ENCODE peak calls at places on chromosome 9, in five cellular contexts. C, K, L, A and X are unnamed samples.
A peak's percentile ranks its signal among the peaks of the same experiment; 100 is the strongest.

GRCh38 chr9:104774132-104774531 is 10.2 kb downstream of the NIPSNAP3B start:
- DNase-seq in C (no peak), K (no peak), L (no peak), A (no peak), X (no peak)

GRCh38 chr9:111148994-111149759 is 110.9 kb upstream of the LPAR1 start:
- DNase-seq in C (no peak), K (no peak), L (peak; percentile 8), A (no peak), X (no peak)

GRCh38 chr9:112945620-112946208 is 55.0 kb upstream of the SLC46A2 start:
- DNase-seq in C (no peak), K (no peak), L (no peak), A (no peak), X (peak; percentile 11)

GRCh38 chr9:75064307-75065025 is 23.5 kb downstream of the NMRK1 start:
- DNase-seq in C (no peak), K (peak; percentile 61), L (peak; percentile 42), A (no peak), X (no peak)

GRCh38 chr9:100581661-100582060 is 3.8 kb downstream of the CAVIN4 start:
- DNase-seq in C (no peak), K (no peak), L (no peak), A (no peak), X (no peak)

GRCh38 chr9:114745108-114745848 is 60.6 kb downstream of the TNFSF15 start:
- DNase-seq in C (no peak), K (peak; percentile 33), L (peak; percentile 29), A (no peak), X (no peak)

GRCh38 chr9:76835571-76836283 is 70.2 kb downstream of the PRUNE2 start:
- DNase-seq in C (no peak), K (peak; percentile 91), L (peak; percentile 93), A (no peak), X (no peak)

GRCh38 chr9:69147041-69147834 is 26.8 kb upstream of the TJP2 start:
- DNase-seq in C (no peak), K (no peak), L (no peak), A (no peak), X (no peak)

GRCh38 chr9:133191989-133192388 is 17.1 kb downstream of the OBP2B start:
- DNase-seq in C (no peak), K (no peak), L (no peak), A (no peak), X (no peak)

DNA sequence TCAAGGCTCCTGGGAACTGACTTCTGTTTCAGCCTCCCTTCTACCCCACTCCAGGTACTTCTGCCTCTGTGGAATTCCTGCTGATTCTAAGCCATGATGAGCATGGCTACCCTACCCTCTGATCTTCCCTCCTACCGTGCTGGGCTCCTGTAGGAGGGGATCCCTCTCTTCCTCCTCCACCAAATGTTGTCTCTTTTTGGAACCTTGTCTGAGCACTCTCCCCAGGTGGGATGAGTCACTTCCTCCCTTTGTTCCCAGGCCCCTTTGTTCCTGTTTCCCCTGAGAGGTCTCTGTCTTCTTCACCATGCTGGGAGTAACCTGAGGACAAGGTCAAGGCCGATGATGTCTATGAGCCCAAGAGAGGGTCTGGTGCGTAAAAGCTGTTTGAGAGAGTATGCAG is 213.2 kb downstream of the GABBR2 start:
- DNase-seq in C (no peak), K (no peak), L (no peak), A (no peak), X (no peak)
- TF ChIP-seq CTCF in C (no peak), K (no peak), L (no peak), A (no peak), X (no peak)

GRCh38 chr9:109779711-109780452 is at the start of gene PALM2AKAP2:
- DNase-seq in C (peak; percentile 68), K (peak; percentile 58), L (peak; percentile 60), A (peak; percentile 63), X (no peak)
- TF ChIP-seq CTCF in C (peak; percentile 33), K (peak; percentile 39), L (peak; percentile 6), A (peak; percentile 42), X (no peak)

DNA sequence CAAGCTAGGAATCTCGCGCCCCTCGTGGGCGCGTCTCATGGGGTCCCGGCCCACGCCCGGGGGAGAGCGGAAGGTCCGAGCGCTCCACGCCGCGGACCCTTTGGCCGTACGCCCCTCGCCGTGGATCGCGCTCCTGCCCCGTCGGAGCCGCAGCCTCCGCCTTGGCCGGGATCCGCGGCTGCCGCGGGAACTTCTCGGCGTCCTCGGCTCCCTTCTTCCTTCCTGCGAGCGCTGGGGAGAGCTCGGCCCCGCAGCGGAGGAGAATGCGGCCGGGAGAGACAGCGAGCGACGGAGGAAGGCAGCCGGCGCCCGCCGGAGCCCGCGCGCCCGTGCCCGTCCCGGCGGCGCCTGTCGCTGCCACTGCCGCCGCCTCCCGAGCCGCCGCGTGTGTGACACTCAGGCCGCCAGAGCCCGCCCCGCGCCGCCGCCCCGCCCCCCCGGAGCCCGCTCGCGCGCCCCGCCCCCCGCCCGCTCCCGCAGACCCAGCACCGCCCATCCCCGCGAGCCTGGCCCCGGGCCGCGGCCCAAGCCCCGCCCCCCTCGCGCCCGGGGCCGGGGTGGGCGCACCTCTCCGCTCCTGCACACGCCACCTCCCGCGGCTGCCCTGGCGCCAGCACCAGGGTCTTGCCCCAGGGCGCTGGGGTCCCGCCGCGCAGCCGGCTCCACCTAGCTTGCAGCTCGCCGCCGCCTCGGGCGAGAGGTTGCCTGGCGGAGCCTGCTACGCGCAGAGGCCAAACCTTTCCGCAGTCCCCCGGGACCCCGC is at the start of gene SHB:
- DNase-seq in C (peak; percentile 94), K (no peak), L (peak; percentile 53), A (peak; percentile 62), X (peak; percentile 82)
- TF ChIP-seq CTCF in C (no peak), K (no peak), L (no peak), A (peak; percentile 32), X (peak; percentile 20)

DNA sequence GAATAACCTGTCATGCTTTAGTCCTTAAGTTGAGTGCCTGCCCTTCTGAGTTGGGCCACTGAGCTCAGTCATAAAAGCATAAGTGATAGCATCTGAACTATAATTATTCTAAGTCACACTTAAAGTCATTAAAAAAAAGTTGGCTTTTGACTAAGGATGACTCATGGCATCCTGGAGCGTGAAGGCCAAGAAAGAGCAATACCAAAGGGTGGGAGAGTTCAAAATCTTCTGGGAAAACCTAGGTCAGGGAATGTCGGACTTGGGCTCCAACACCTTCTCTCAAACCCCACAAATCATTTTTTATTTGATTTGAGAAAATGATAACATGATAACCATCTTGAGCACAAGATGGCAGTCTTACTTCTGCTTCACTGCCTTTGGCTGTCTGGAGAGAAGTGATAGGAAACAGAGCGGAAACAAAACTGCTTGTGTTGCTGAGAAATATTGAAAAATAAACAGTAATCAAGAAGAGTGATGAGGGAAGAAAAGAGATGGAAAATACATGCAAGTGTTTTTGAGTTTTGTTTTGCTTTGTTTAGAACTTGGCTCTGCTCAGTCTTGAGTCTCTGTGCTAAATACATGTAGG is 16.9 kb upstream of the NTRK2 start:
- DNase-seq in C (no peak), K (peak; percentile 15), L (no peak), A (no peak), X (no peak)
- TF ChIP-seq CTCF in C (no peak), K (no peak), L (no peak), A (no peak), X (no peak)

DNA sequence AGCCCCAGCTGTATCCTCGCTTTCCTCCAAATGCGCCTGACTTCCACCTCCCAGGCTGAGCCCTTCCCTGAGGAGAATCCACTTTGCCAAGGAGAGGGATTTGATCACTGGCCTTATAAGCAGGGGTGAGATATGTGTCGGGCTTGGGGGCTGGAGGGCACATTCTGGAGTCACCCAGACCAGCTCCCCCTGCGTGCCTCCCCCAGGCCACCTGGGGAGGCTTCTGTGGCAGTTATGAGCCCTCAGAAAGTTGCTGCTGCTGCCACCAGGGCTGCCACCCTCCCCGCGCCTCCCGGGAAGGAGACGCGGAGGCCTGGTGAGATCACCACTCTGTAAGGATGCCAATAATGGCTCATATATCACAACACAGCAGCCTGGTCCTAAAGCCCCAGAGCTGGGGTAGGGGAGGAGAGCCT is 211.5 kb downstream of the PAPPA start:
- DNase-seq in C (no peak), K (peak; percentile 74), L (peak; percentile 84), A (no peak), X (no peak)
- TF ChIP-seq CTCF in C (no peak), K (peak; percentile 2), L (peak; percentile 21), A (no peak), X (no peak)

DNA sequence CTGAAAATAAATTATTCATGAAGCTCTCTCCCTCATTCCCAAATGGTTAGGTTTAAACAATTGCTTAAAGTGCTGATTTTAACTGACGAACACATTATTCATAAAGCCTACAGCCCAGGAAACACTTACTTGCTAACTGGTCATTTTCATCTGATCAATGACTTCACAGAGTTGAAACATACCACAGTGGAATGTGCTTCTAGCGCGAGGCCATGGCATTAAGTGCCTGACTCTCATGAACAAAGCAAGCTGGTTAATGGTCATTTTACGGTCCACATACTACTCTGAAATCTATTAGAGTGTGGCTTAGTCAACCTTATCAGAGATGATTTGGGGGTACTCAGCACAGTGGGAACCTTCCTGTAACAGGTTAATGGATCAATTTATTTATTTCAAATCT is 114.6 kb downstream of the MED27 start:
- DNase-seq in C (no peak), K (no peak), L (no peak), A (no peak), X (no peak)
- TF ChIP-seq CTCF in C (no peak), K (no peak), L (no peak), A (no peak), X (no peak)

GRCh38 chr9:86639899-86640379 is 285.7 kb upstream of the TUT7 start:
- DNase-seq in C (no peak), K (no peak), L (no peak), A (no peak), X (no peak)
- TF ChIP-seq CTCF in C (peak; percentile 15), K (no peak), L (peak; percentile 4), A (peak; percentile 46), X (no peak)

GRCh38 chr9:85515021-85515420 is 226.7 kb downstream of the AGTPBP1 start:
- DNase-seq in C (no peak), K (no peak), L (no peak), A (no peak), X (no peak)

GRCh38 chr9:85508616-85509015 is 233.1 kb downstream of the AGTPBP1 start:
- DNase-seq in C (no peak), K (no peak), L (peak; percentile 17), A (no peak), X (no peak)

GRCh38 chr9:85514256-85514655 is 227.5 kb downstream of the AGTPBP1 start:
- DNase-seq in C (no peak), K (peak; percentile 15), L (no peak), A (no peak), X (no peak)

GRCh38 chr9:85511746-85512145 is 230.0 kb downstream of the AGTPBP1 start:
- DNase-seq in C (no peak), K (no peak), L (no peak), A (no peak), X (no peak)

DNA sequence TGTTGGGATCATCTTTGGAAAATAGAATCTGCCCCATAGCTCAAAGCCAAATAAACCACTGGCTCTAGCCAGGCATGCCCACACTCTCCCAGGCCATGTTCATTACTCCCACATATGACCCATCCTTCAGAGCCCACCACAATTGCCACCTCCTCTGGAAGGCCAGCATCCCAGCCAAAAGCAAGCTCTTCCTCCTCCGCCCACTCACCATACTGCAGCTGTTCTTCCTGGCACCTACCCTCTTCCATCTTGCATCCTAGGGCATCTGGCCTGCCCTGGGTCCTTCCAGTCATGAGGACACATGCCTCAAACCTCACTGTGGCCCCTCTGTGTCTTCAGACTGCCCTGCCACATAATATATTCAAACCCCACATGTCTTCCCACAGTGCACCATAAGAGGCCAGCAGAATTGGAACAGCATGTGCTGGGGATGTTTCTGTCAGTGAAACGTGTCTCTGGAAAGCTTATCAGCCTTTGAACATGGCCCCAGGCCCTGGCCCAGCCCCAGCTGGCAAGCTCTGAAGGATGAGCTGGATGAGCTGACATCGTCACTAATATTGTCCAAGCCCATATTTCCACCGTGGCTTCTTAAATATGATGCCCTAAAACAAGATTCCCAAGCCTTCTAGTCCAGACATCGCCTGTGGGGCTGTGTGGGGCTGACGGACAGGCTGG is 230.8 kb downstream of the AGTPBP1 start:
- DNase-seq in C (no peak), K (no peak), L (no peak), A (no peak), X (no peak)
- TF ChIP-seq CTCF in C (no peak), K (no peak), L (no peak), A (no peak), X (no peak)